ENCODE peak calls at places on chromosome 2, in nine cellular contexts. N is tibial nerve; T is adrenal gland; K is HCT116; L is SK-N-SH; O is CD8-positive, alpha-beta T cell; F is GM12878; B is CD4-positive, alpha-beta T cell; D is left ventricle myocardium inferior. I is an unnamed sample. For H3K27me3, the result is how much of the 10 kb centered on the place peaks cover.

GRCh38 chr2:71336802-71337201 is 5.2 kb downstream of the ZNF638 start:
- DNase-seq in L (no peak), N (peak), D (no peak), B (no peak), O (no peak), K (no peak), T (peak), F (no peak), I (no peak)

GRCh38 chr2:235030936-235031335 is 79.1 kb downstream of the SH3BP4 start:
- DNase-seq in K (no peak), O (no peak), L (no peak), T (no peak), F (no peak), D (no peak), B (no peak), N (no peak), I (no peak)

GRCh38 chr2:71453404-71454220 is at the start of gene DYSF:
- DNase-seq in N (no peak), D (peak), L (peak), K (no peak), B (no peak), T (peak), F (no peak), O (no peak), I (peak)

GRCh38 chr2:122433123-122433754 is 677.8 kb downstream of the TSN start:
- DNase-seq in F (peak), N (no peak), T (no peak), L (no peak), D (no peak), O (no peak), B (no peak), K (no peak), I (no peak)

GRCh38 chr2:101442667-101443061 is 32.2 kb downstream of the RFX8 start:
- DNase-seq in F (no peak), L (no peak), B (no peak), D (no peak), O (no peak), K (peak), N (no peak), T (no peak), I (peak)

GRCh38 chr2:6372317-6372903 is 493.3 kb downstream of the CMPK2 start:
- DNase-seq in B (no peak), N (no peak), F (no peak), D (no peak), O (no peak), T (no peak), L (no peak), K (no peak), I (no peak)

GRCh38 chr2:240060977-240061591 is 7.8 kb upstream of the OR6B3 start:
- DNase-seq in T (peak), L (peak), K (peak), B (peak), N (peak), O (peak), D (no peak), F (no peak), I (no peak)

GRCh38 chr2:60560734-60561649 is 7.5 kb upstream of the BCL11A start:
- DNase-seq in F (no peak), L (no peak), D (no peak), O (no peak), N (no peak), T (no peak), B (no peak), K (no peak), I (peak)

GRCh38 chr2:110748489-110748867 is 16.1 kb downstream of the ACOXL start:
- DNase-seq in B (peak), F (peak), T (no peak), K (no peak), O (no peak), D (no peak), N (no peak), L (no peak), I (no peak)

GRCh38 chr2:24774373-24774772 is 18.8 kb downstream of the PTRHD1 start:
- DNase-seq in L (no peak), B (no peak), D (no peak), K (no peak), N (no peak), T (no peak), F (no peak), O (no peak), I (no peak)

GRCh38 chr2:133532919-133533318 is 35.3 kb downstream of the NCKAP5 start:
- DNase-seq in D (no peak), K (no peak), B (no peak), F (no peak), N (no peak), T (no peak), O (no peak), L (no peak), I (no peak)

GRCh38 chr2:156901373-156902031 is 356.0 kb upstream of the GALNT5 start:
- DNase-seq in F (no peak), O (no peak), B (no peak), D (no peak), N (no peak), T (no peak), K (no peak), L (no peak), I (no peak)

GRCh38 chr2:68594041-68594440 is 49.3 kb upstream of the PROKR1 start:
- DNase-seq in N (no peak), D (no peak), T (no peak), O (no peak), L (no peak), F (no peak), B (no peak), K (no peak), I (no peak)

GRCh38 chr2:66702251-66702745 is 267.4 kb downstream of the MEIS1 start:
- DNase-seq in B (no peak), T (no peak), F (no peak), K (no peak), D (no peak), L (no peak), N (no peak), O (no peak), I (no peak)

GRCh38 chr2:167293172-167293781 is 405.0 kb downstream of the XIRP2 start:
- DNase-seq in N (peak), K (no peak), O (no peak), B (no peak), F (no peak), D (no peak), L (no peak), T (no peak), I (no peak)

GRCh38 chr2:184596819-184597411 is 1.4 kb upstream of the ZNF804A start:
- DNase-seq in O (no peak), T (no peak), K (peak), B (no peak), D (no peak), N (no peak), L (no peak), F (no peak), I (no peak)

GRCh38 chr2:207885010-207885409 is 115.3 kb upstream of the FZD5 start:
- DNase-seq in T (peak), L (no peak), K (no peak), B (no peak), N (no peak), D (no peak), F (no peak), O (no peak), I (no peak)

GRCh38 chr2:37610638-37611289 is 60.7 kb downstream of the CDC42EP3 start:
- DNase-seq in N (no peak), O (no peak), L (no peak), B (no peak), F (no peak), D (no peak), K (no peak), T (no peak), I (no peak)

GRCh38 chr2:75162897-75163296 is 36.4 kb downstream of the TACR1 start:
- DNase-seq in B (no peak), O (no peak), T (no peak), K (no peak), N (peak), D (no peak), F (peak), L (no peak), I (no peak)

GRCh38 chr2:70472256-70472905 is 81.2 kb downstream of the TGFA start:
- DNase-seq in L (no peak), T (no peak), K (no peak), F (no peak), B (no peak), O (no peak), D (no peak), N (no peak), I (no peak)

GRCh38 chr2:65349863-65350262 is 82.5 kb downstream of the SPRED2 start:
- DNase-seq in N (peak), B (no peak), K (no peak), F (no peak), L (peak), T (peak), D (peak), O (no peak), I (no peak)

GRCh38 chr2:94871226-94872087 is at the start of gene TEKT4:
- DNase-seq in N (no peak), T (no peak), K (no peak), D (peak), O (no peak), F (no peak), L (peak), B (no peak), I (peak)

GRCh38 chr2:127149384-127149783 is 42.4 kb upstream of the BIN1 start:
- DNase-seq in O (no peak), T (no peak), K (no peak), D (no peak), B (no peak), N (no peak), L (no peak), F (no peak), I (no peak)

GRCh38 chr2:111986116-111986900 is 68.8 kb upstream of the TMEM87B start:
- DNase-seq in D (no peak), B (no peak), L (no peak), N (no peak), K (no peak), O (no peak), F (no peak), T (no peak), I (no peak)

GRCh38 chr2:167759531-167759930 is 487.9 kb downstream of the STK39 start:
- DNase-seq in K (no peak), N (no peak), B (no peak), D (no peak), L (no peak), O (no peak), T (no peak), F (no peak), I (no peak)

GRCh38 chr2:66433945-66434678 is 813 bp upstream of the MEIS1 start:
- DNase-seq in L (peak), B (no peak), T (peak), K (no peak), F (no peak), O (no peak), D (peak), N (no peak), I (peak)

GRCh38 chr2:241959751-241960269 is 90.3 kb downstream of the RTP5 start:
- DNase-seq in F (no peak), D (no peak), K (no peak), T (no peak), O (no peak), N (no peak), L (no peak), B (no peak), I (no peak)

GRCh38 chr2:182360012-182360662 is 66.7 kb downstream of the PDE1A start:
- DNase-seq in L (no peak), O (no peak), D (no peak), B (no peak), K (no peak), T (peak), N (peak), F (no peak), I (no peak)

GRCh38 chr2:233129351-233129978 is 69.3 kb downstream of the INPP5D start:
- DNase-seq in F (no peak), K (peak), B (no peak), O (no peak), L (peak), T (peak), N (no peak), D (no peak), I (peak)

GRCh38 chr2:50535971-50536759 is 495.8 kb downstream of the NRXN1 start:
- DNase-seq in L (peak), T (no peak), D (no peak), O (no peak), B (no peak), K (peak), F (no peak), N (no peak), I (no peak)

GRCh38 chr2:203341741-203342310 is 13.6 kb downstream of the ABI2 start:
- DNase-seq in D (no peak), T (no peak), L (no peak), O (no peak), F (no peak), K (no peak), N (no peak), B (no peak), I (no peak)

GRCh38 chr2:1972428-1972827 is 228.1 kb upstream of the PXDN start:
- DNase-seq in B (no peak), F (no peak), D (peak), O (no peak), L (peak), T (no peak), N (peak), K (no peak), I (no peak)

GRCh38 chr2:46982356-46983064 is 66.9 kb upstream of the MCFD2 start:
- DNase-seq in K (no peak), L (no peak), B (no peak), F (no peak), N (no peak), T (no peak), O (no peak), D (no peak), I (no peak)

GRCh38 chr2:240397542-240397916 is 37.9 kb upstream of the GPC1 start:
- DNase-seq in O (peak), L (no peak), D (no peak), B (no peak), N (no peak), T (no peak), K (no peak), F (no peak), I (peak)

GRCh38 chr2:172109670-172110421 is 7.1 kb upstream of the DLX2 start:
- DNase-seq in B (no peak), F (no peak), O (no peak), N (no peak), D (no peak), L (no peak), T (no peak), K (no peak), I (peak)

DNA sequence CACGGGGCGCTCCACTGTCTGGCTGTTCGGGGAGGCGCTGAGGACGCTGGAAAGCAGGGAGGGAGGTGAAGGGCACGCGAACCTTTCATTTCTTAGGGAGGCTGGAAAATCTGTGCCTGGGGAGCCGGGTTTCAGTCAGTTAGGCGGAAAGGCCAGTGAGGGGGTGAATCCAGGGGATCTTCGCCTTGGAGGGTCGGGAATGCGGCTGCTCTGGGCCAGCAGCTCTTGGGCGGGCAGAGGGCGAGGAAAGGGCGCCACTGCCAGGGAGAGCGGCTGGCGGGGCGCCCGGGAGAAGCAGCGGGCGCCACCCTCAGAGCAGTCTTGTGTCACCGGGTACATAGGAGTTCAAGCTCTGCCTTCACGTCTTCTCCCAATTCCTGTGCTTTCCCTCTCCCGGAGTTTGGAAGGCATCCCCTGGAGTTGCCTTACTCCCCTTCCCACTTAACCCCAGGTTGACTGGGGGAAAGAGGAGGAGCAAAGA is 1.4 kb downstream of the CCDC85A start:
- DNase-seq in T (peak), N (peak), O (no peak), L (peak), D (peak), K (no peak), B (no peak), F (no peak), I (peak)
- H3K27me3 ChIP-seq in T (under half), N (under half), O (under half), L (under half), D (half or more), K (under half), B (half or more), F (under half), I (half or more)

GRCh38 chr2:120342451-120342850 is 3.5 kb upstream of the INHBB start:
- DNase-seq in B (no peak), L (no peak), O (no peak), D (no peak), K (no peak), T (no peak), F (no peak), N (no peak), I (peak)
- H3K27me3 ChIP-seq in B (half or more), L (half or more), O (under half), D (half or more), K (under half), T (under half), F (under half), N (under half), I (half or more)

GRCh38 chr2:73205611-73206010 is 3.2 kb downstream of the NOTO start:
- DNase-seq in K (no peak), D (no peak), B (no peak), N (no peak), T (no peak), L (no peak), F (no peak), O (no peak), I (no peak)
- H3K27me3 ChIP-seq in K (under half), D (half or more), B (half or more), N (under half), T (under half), L (half or more), F (under half), O (under half), I (under half)

GRCh38 chr2:104871566-104872033 is 17.7 kb downstream of the POU3F3 start:
- DNase-seq in K (no peak), T (no peak), O (no peak), F (no peak), L (no peak), B (no peak), D (no peak), N (no peak), I (peak)
- H3K27me3 ChIP-seq in K (under half), T (under half), O (under half), F (under half), L (under half), B (half or more), D (half or more), N (under half), I (half or more)

DNA sequence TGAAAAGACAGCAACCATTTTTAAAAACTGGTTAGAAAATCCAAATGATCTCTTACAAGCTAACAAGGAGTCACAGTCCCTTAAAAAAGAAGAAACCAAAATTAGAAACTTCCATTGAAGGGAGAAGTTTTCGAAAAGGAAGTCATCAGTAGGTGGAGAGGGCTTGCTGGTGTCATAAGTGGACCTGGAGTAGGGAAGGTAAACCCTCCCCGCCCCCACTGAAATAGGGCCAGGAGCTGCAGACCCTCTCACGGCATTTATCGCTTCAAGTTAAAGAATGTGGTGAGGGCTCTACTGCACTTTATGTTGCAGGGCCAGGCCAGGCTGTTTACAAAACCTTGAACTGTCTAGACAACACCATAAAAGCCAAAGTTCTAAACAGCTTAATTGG is 2.9 kb downstream of the HOXD11 start:
- DNase-seq in O (no peak), K (no peak), B (no peak), D (no peak), F (no peak), L (no peak), T (no peak), N (no peak), I (no peak)
- H3K27me3 ChIP-seq in O (half or more), K (under half), B (half or more), D (half or more), F (under half), L (half or more), T (half or more), N (under half), I (half or more)

GRCh38 chr2:29113891-29114321 is 1.3 kb upstream of the CLIP4 start:
- DNase-seq in F (no peak), K (peak), B (no peak), O (no peak), L (peak), D (peak), N (peak), T (peak), I (no peak)

GRCh38 chr2:29113027-29113686 is 2.1 kb upstream of the CLIP4 start:
- DNase-seq in K (peak), F (no peak), L (no peak), O (no peak), B (no peak), T (no peak), N (no peak), D (no peak), I (no peak)

GRCh38 chr2:29114514-29114840 is 738 bp upstream of the CLIP4 start:
- DNase-seq in L (peak), B (no peak), T (no peak), N (no peak), K (no peak), F (no peak), D (no peak), O (peak), I (no peak)

GRCh38 chr2:29115797-29116781 is 874 bp downstream of the CLIP4 start:
- DNase-seq in K (no peak), D (peak), L (peak), B (peak), T (peak), O (peak), N (peak), F (peak), I (peak)

DNA sequence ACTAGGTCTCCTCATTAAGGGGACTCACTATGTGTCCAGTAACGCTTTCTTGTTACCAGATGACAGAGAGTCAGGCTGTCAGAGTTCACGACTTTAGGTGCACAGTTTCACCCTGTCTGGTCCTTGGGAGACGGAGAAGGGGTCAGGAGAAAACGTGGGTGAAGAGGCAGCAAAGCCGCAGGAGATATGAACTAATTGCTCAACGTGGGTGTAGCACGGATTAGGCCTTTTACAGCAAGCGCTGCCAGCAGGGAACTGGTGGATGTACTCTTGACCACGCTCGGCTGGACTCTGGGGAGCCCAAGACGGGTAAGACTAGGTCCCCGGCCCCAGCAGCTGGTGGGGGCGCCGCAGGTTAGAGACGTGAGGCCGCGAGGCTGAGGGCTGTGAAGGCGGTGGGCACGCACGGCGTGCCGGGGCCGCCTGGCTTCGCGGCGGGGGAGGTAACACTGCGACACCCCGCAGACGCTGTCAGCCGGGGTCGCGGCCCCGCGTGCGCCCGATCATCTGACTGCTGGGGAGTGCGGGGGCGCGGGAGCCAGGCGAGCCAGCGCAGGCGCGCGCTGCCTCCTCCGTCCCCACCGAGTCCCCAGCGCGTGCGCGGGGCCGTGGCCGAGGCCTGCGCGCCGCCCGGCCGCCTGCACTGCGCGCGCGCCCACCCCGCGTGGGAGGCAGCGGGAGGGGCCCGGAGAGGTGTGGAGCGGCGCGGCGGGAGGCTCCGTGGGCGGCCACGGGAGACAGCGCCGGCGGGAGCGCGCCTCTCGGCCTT is at the start of gene CLIP4:
- DNase-seq in F (no peak), B (peak), K (no peak), D (peak), N (peak), L (peak), O (peak), T (peak), I (peak)
- H3K27me3 ChIP-seq in F (under half), B (under half), K (under half), D (under half), N (under half), L (under half), O (under half), T (under half), I (under half)

GRCh38 chr2:236164201-236164982 is 3.8 kb downstream of the GBX2 start:
- DNase-seq in N (no peak), B (no peak), D (no peak), O (no peak), L (peak), K (no peak), T (no peak), F (no peak), I (peak)
- H3K27me3 ChIP-seq in N (under half), B (half or more), D (half or more), O (under half), L (half or more), K (under half), T (half or more), F (under half), I (half or more)

DNA sequence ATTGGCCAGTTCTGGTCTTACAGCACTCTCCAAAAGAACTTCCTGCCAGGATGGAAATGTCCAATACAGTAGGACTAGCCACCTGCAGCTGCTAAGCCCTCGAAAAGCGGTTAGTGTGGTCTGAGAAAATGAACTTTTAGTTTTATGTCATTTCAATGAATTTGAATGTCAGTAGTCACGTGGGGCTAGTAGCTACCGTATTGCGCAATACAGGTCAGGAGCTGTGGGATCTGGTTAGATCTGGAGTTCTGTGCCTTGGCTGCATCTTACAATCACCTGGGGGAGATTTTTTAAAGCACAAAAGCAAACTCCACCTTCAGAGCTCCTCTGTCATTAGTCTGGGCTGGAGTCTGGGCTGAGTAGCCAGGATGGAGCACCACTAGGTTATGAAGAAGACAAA is 35.9 kb downstream of the C1QL2 start:
- DNase-seq in D (no peak), O (no peak), L (no peak), B (no peak), K (no peak), T (no peak), N (no peak), F (no peak), I (no peak)
- H3K27me3 ChIP-seq in D (half or more), O (under half), L (under half), B (under half), K (under half), T (under half), N (under half), F (under half), I (under half)